ENCODE peak calls at places on chromosomes 6 and 20, in five cellular contexts. One of them, this sample, is unnamed.

GRCh38 chr6:166556871-166557322 is 29.6 kb downstream of the RAMACL start:
- DNase-seq in NCI-H1105 treated with DMSO at 0.1 percent for 48 hours: peak
- DNase-seq in SJCRH30: peak
- DNase-seq in mesenteric fat pad: peak
- DNase-seq in sciatic nerve: peak
- DNase-seq in this sample: no peak

GRCh38 chr20:23050847-23051627 is 1.6 kb upstream of the THBD start:
- DNase-seq in mesenteric fat pad: peak
- DNase-seq in SJCRH30: no peak
- DNase-seq in NCI-H1105 treated with DMSO at 0.1 percent for 48 hours: no peak
- DNase-seq in sciatic nerve: peak
- DNase-seq in this sample: no peak

GRCh38 chr6:26412954-26413353 is 10.9 kb downstream of the BTN3A1 start:
- DNase-seq in SJCRH30: no peak
- DNase-seq in mesenteric fat pad: no peak
- DNase-seq in NCI-H1105 treated with DMSO at 0.1 percent for 48 hours: no peak
- DNase-seq in sciatic nerve: no peak
- DNase-seq in this sample: no peak

GRCh38 chr6:135322427-135323201 is 141.5 kb downstream of the MYB start:
- DNase-seq in sciatic nerve: no peak
- DNase-seq in mesenteric fat pad: no peak
- DNase-seq in SJCRH30: no peak
- DNase-seq in NCI-H1105 treated with DMSO at 0.1 percent for 48 hours: no peak
- DNase-seq in this sample: no peak

GRCh38 chr20:48777005-48777404 is 50.8 kb downstream of the PREX1 start:
- DNase-seq in NCI-H1105 treated with DMSO at 0.1 percent for 48 hours: no peak
- DNase-seq in mesenteric fat pad: no peak
- DNase-seq in sciatic nerve: no peak
- DNase-seq in SJCRH30: no peak
- DNase-seq in this sample: no peak

GRCh38 chr6:160005861-160006540 is 37.1 kb downstream of the IGF2R start:
- DNase-seq in SJCRH30: no peak
- DNase-seq in sciatic nerve: no peak
- DNase-seq in mesenteric fat pad: no peak
- DNase-seq in NCI-H1105 treated with DMSO at 0.1 percent for 48 hours: no peak
- DNase-seq in this sample: no peak

GRCh38 chr20:53597085-53597482 is 3.4 kb upstream of the ZNF217 start:
- DNase-seq in SJCRH30: no peak
- DNase-seq in NCI-H1105 treated with DMSO at 0.1 percent for 48 hours: no peak
- DNase-seq in mesenteric fat pad: no peak
- DNase-seq in sciatic nerve: no peak
- DNase-seq in this sample: no peak

GRCh38 chr6:78623567-78623966 is 243.8 kb upstream of the IRAK1BP1 start:
- DNase-seq in sciatic nerve: no peak
- DNase-seq in NCI-H1105 treated with DMSO at 0.1 percent for 48 hours: no peak
- DNase-seq in SJCRH30: no peak
- DNase-seq in mesenteric fat pad: no peak
- DNase-seq in this sample: no peak

GRCh38 chr6:131728296-131728939 is 17.6 kb upstream of the CTAGE9 start:
- DNase-seq in sciatic nerve: no peak
- DNase-seq in NCI-H1105 treated with DMSO at 0.1 percent for 48 hours: no peak
- DNase-seq in mesenteric fat pad: no peak
- DNase-seq in SJCRH30: no peak
- DNase-seq in this sample: no peak

GRCh38 chr6:118980063-118980462 is 45.1 kb upstream of the MCM9 start:
- DNase-seq in NCI-H1105 treated with DMSO at 0.1 percent for 48 hours: no peak
- DNase-seq in mesenteric fat pad: no peak
- DNase-seq in sciatic nerve: peak
- DNase-seq in SJCRH30: no peak
- DNase-seq in this sample: no peak